ENCODE peak calls at places on chromosomes 16 and 17, in ten cellular contexts. W is CD4-positive, alpha-beta T cell; T is neural crest cell; J is MCF 10A; Z is AG09309; B is NCI-H1930; A is amniotic stem cell; K is stimulated activated CD4-positive, alpha-beta T cell treated with anti-CD3 and anti-CD28 coated beads, Interleukin-1b, Interleukin-23, amount 100 ng/mL, for 48 hours; X is HT1080; V is ascending aorta. D is an unnamed sample.

GRCh38 chr16:85522842-85523601 is 90.1 kb upstream of the GSE1 start:
- DNase-seq in A (no peak), K (no peak), Z (no peak), V (no peak), X (peak; percentile 55), W (no peak), B (no peak), T (no peak), J (peak; percentile 44), D (no peak)

GRCh38 chr17:51487947-51488346 is 227.6 kb downstream of the UTP18 start:
- DNase-seq in B (peak; percentile 48), T (no peak), V (no peak), J (peak; percentile 46), K (peak; percentile 54), A (no peak), X (peak; percentile 16), Z (no peak), W (peak; percentile 16), D (no peak)

GRCh38 chr16:84085774-84086173 is 31.0 kb downstream of the MBTPS1 start:
- DNase-seq in T (no peak), B (no peak), W (no peak), J (no peak), Z (no peak), V (no peak), A (no peak), K (no peak), X (no peak), D (no peak)

GRCh38 chr16:81210807-81211206 is 27.7 kb upstream of the BCO1 start:
- DNase-seq in T (no peak), K (no peak), B (no peak), X (no peak), V (no peak), Z (no peak), J (no peak), A (no peak), W (no peak), D (peak; percentile 93)

GRCh38 chr16:54422569-54422978 is 136.0 kb upstream of the IRX3 start:
- DNase-seq in A (no peak), Z (no peak), K (no peak), V (no peak), W (no peak), J (peak; percentile 8), B (no peak), T (no peak), X (no peak), D (no peak)

GRCh38 chr17:6162216-6162615 is 92.0 kb downstream of the WSCD1 start:
- DNase-seq in W (no peak), V (no peak), T (no peak), B (no peak), K (no peak), A (no peak), J (no peak), Z (no peak), X (no peak), D (no peak)

GRCh38 chr16:70738083-70738977 is 52.5 kb upstream of the MTSS2 start:
- DNase-seq in K (peak; percentile 55), Z (no peak), T (peak; percentile 6), J (peak; percentile 63), B (no peak), W (no peak), X (peak; percentile 59), A (peak; percentile 31), V (no peak), D (no peak)

GRCh38 chr16:61862221-61862620 is 174.0 kb downstream of the CDH8 start:
- DNase-seq in V (no peak), B (no peak), K (no peak), T (no peak), J (no peak), A (no peak), Z (no peak), W (no peak), X (no peak), D (no peak)

GRCh38 chr16:68183033-68183432 is 52.9 kb downstream of the ESRP2 start:
- DNase-seq in T (no peak), X (no peak), W (no peak), A (no peak), B (no peak), V (no peak), K (no peak), J (no peak), Z (no peak), D (no peak)

GRCh38 chr17:46176975-46177374 is 16.3 kb downstream of the KANSL1 start:
- DNase-seq in K (no peak), X (no peak), B (no peak), J (peak; percentile 51), V (no peak), A (no peak), W (no peak), T (no peak), Z (no peak), D (no peak)

GRCh38 chr16:19095699-19096098 is 18.1 kb upstream of the ITPRIPL2 start:
- DNase-seq in J (peak; percentile 78), V (no peak), A (no peak), B (no peak), K (no peak), T (no peak), W (no peak), X (peak; percentile 61), Z (no peak), D (no peak)

GRCh38 chr17:21132428-21132827 is 5.7 kb downstream of the DHRS7B start:
- DNase-seq in X (no peak), T (no peak), J (no peak), Z (no peak), K (no peak), V (no peak), B (no peak), A (no peak), W (no peak), D (no peak)

GRCh38 chr16:35305476-35305875 is 1846.1 kb downstream of the TP53TG3F start:
- DNase-seq in Z (no peak), J (peak; percentile 85), X (peak; percentile 24), B (no peak), T (no peak), W (no peak), V (no peak), K (no peak), A (no peak), D (no peak)

GRCh38 chr17:79028496-79029326 is 4.7 kb downstream of the C1QTNF1 start:
- DNase-seq in W (no peak), B (no peak), Z (no peak), T (no peak), K (no peak), X (no peak), J (peak; percentile 57), V (no peak), A (no peak), D (no peak)

GRCh38 chr16:77450790-77451487 is 16.1 kb upstream of the ADAMTS18 start:
- DNase-seq in X (no peak), B (peak; percentile 68), K (no peak), V (no peak), A (no peak), W (no peak), Z (no peak), T (no peak), J (peak; percentile 34), D (peak; percentile 86)

GRCh38 chr17:43591750-43592562 is 45.8 kb upstream of the ETV4 start:
- DNase-seq in Z (no peak), A (peak; percentile 79), T (no peak), V (peak; percentile 11), X (peak; percentile 85), K (no peak), B (no peak), W (no peak), J (peak; percentile 62), D (no peak)

GRCh38 chr17:78131172-78132085 is 858 bp downstream of the TMC8 start:
- DNase-seq in J (no peak), W (no peak), V (no peak), Z (no peak), B (no peak), X (no peak), T (no peak), A (no peak), K (peak; percentile 54), D (no peak)

GRCh38 chr16:83328936-83329335 is 478.8 kb upstream of the HSBP1 start:
- DNase-seq in Z (no peak), B (no peak), V (no peak), A (no peak), K (no peak), W (no peak), J (no peak), X (no peak), T (no peak), D (no peak)